ENCODE peak calls at places on chromosomes 11 and 22, in six cellular contexts. N, Y, E, T, S and C are unnamed samples.
A peak's percentile ranks its signal among the peaks of the same experiment; 100 is the strongest.

GRCh38 chr22:16783453-16783852 is 41.8 kb downstream of the XKR3 start:
- DNase-seq in N (no peak), Y (no peak), S (no peak), E (no peak), T (no peak), C (no peak)

GRCh38 chr22:21972293-21972779 is 10.3 kb downstream of the TOP3B start:
- DNase-seq in T (no peak), Y (no peak), N (peak; percentile 91), S (peak; percentile 22), E (no peak), C (peak; percentile 88)

GRCh38 chr22:42368379-42369249 is 63.6 kb downstream of the NFAM1 start:
- DNase-seq in T (no peak), E (no peak), S (no peak), N (peak; percentile 88), Y (peak; percentile 77), C (peak; percentile 36)

GRCh38 chr11:44607324-44607962 is 42.0 kb downstream of the CD82 start:
- DNase-seq in N (no peak), Y (no peak), S (no peak), T (no peak), E (no peak), C (no peak)

GRCh38 chr22:29154364-29155048 is 51.2 kb upstream of the EMID1 start:
- DNase-seq in E (no peak), S (peak; percentile 49), N (peak; percentile 95), Y (peak; percentile 85), T (peak; percentile 79), C (peak; percentile 85)

GRCh38 chr11:96278039-96278897 is 64.7 kb downstream of the MAML2 start:
- DNase-seq in E (no peak), S (no peak), N (no peak), T (no peak), Y (no peak), C (no peak)

GRCh38 chr11:66951927-66952337 is 6.3 kb downstream of the PC start:
- DNase-seq in T (peak; percentile 62), S (no peak), N (no peak), Y (no peak), E (no peak), C (no peak)

GRCh38 chr11:42802211-42802918 is 509.4 kb upstream of the API5 start:
- DNase-seq in S (no peak), E (no peak), N (no peak), T (no peak), Y (no peak), C (no peak)

GRCh38 chr11:46198873-46199250 is 77.6 kb upstream of the PHF21A start:
- DNase-seq in T (no peak), E (no peak), N (peak; percentile 36), S (no peak), Y (no peak), C (no peak)

GRCh38 chr11:113802621-113803020 is 23.0 kb downstream of the CLDN25 start:
- DNase-seq in S (no peak), N (no peak), Y (no peak), T (no peak), E (no peak), C (no peak)

GRCh38 chr11:113014731-113015455 is 53.7 kb downstream of the NCAM1 start:
- DNase-seq in Y (peak; percentile 89), S (no peak), T (peak; percentile 84), N (no peak), E (no peak), C (peak; percentile 22)

GRCh38 chr11:123487157-123487744 is 57.2 kb downstream of the GRAMD1B start:
- DNase-seq in E (no peak), T (no peak), S (no peak), N (no peak), Y (no peak), C (no peak)

GRCh38 chr11:37504066-37504611 is 906.1 kb upstream of the RAG2 start:
- DNase-seq in N (no peak), T (no peak), S (no peak), E (no peak), Y (no peak), C (no peak)

GRCh38 chr11:108718466-108718865 is 53.6 kb downstream of the DDX10 start:
- DNase-seq in N (no peak), T (no peak), S (no peak), Y (no peak), E (no peak), C (no peak)

GRCh38 chr11:130220311-130221030 is 60.9 kb downstream of the ST14 start:
- DNase-seq in N (peak; percentile 47), S (peak; percentile 61), T (no peak), Y (no peak), E (peak; percentile 89), C (no peak)

GRCh38 chr11:62005231-62005661 is 37.8 kb upstream of the FTH1 start:
- DNase-seq in N (no peak), Y (no peak), S (no peak), T (no peak), E (no peak), C (no peak)

GRCh38 chr22:30649430-30650007 is 13.9 kb downstream of the SLC35E4 start:
- DNase-seq in S (no peak), N (no peak), T (peak; percentile 78), Y (no peak), E (no peak), C (peak; percentile 57)

GRCh38 chr11:17865765-17866428 is 131.3 kb downstream of the KCNC1 start:
- DNase-seq in Y (no peak), N (no peak), T (no peak), S (no peak), E (no peak), C (no peak)

GRCh38 chr22:48824673-48825651 is 1002.7 kb downstream of the BRD1 start:
- DNase-seq in T (no peak), S (no peak), Y (no peak), N (no peak), E (no peak), C (no peak)

GRCh38 chr11:112051768-112052167 is 22.0 kb downstream of the PIH1D2 start:
- DNase-seq in S (no peak), T (no peak), E (no peak), N (no peak), Y (no peak), C (no peak)

GRCh38 chr11:35683728-35684339 is 21.3 kb downstream of the TRIM44 start:
- DNase-seq in E (no peak), Y (no peak), T (no peak), N (no peak), S (no peak), C (no peak)

GRCh38 chr11:58028687-58029411 is 1.9 kb upstream of the OR6Q1 start:
- DNase-seq in Y (no peak), E (no peak), T (no peak), S (no peak), N (no peak), C (no peak)
- TF ChIP-seq POLR2AphosphoS5 in Y (no peak), E (no peak), T (no peak), S (no peak), N (no peak), C (no peak)

DNA sequence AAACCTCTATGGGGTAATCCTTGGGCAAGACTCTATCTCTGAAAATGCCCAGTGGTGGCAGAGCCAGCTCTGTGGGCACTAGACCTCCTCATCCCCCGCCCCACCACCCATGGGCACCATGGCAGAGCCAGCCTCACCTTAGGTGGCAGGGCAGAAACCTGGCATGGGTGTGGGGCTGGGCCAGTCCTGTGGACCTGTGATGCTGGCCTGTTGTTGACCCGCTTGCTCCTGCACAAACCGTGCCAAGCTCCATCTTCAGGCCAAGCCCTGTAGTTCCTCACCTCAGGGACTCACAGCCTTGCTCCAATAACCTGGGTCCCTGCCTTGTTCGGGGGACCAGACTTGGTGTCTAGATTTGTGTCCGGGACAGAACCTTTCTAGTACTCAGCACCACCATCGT is 8.9 kb upstream of the SERPINH1 start:
- DNase-seq in N (no peak), Y (peak; percentile 68), T (no peak), S (no peak), E (no peak), C (no peak)
- H3K36me3 ChIP-seq in N (no peaks in the 10 kb centered on the region), Y (no peaks in the 10 kb centered on the region), T (no peaks in the 10 kb centered on the region), S (no peaks in the 10 kb centered on the region), E (no peaks in the 10 kb centered on the region), C (no peaks in the 10 kb centered on the region)

DNA sequence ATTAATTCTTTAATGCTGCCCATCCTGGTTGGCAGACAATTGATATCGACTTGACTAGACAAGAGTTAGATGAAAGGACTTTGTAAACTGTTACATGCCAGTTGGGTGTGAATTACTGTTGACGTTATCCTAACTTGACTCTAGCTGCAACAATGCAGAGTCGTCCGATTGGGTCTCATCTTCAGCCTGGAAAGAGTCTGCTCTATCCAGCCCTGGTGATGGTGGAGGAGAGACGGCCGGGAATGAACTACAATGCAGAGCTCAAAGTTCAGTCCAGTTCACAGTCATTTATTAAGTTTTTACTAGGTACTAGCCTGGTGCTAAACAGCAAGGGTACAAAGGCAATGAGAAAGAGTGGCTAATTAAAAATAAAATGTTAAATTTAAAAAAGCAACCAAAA is 4.9 kb upstream of the SMIM35 start:
- DNase-seq in E (no peak), N (no peak), Y (no peak), S (no peak), T (no peak), C (no peak)
- H3K27ac ChIP-seq in E (no peak overlapping the region), N (no peak overlapping the region), Y (no peak overlapping the region), S (no peak overlapping the region), T (no peak overlapping the region), C (no peak overlapping the region)

DNA sequence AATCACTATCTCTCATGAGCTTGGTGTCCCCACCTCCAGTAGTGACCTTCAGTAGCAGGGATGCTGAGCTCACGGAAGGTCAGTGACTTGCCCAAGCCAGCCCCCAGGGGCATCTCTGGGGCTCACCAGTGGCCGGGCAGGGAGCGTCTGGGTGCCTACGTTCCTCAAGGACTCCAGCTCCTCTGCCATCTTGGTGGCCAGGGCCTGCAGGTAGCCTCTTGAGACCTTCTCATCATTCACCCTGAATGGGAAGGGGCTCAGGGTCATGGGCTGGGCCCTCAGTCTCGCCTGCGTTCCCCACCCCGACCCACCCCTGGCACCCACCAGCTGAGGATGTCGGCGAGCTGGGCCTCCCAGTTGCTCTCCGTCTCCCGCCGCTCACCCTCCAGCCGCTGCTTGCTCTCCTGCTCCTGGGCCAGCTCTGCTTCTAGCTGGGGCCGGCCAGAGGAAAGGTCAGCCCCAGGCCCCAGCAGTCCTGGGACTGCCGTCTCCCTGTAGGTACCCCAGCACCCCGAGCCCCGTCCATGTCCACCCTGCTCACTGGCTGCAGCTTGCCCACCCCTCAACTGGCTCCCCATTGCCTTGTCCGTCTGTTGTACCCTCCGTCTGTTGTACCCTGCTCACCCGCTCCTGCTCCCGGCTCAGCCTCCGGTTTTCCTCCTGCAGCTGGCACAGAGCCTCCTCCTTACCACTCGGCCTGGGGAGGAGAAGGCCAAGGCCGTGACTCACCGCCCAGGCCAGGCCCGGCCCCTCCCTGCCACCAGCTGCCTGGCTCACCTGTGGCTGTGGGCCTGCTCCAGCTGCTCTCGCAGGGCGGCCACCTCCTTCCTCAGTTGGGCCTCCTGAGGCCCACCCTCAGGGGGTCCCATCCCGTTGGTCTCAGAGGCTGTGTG is 9.5 kb downstream of the CDC42BPG start:
- DNase-seq in E (no peak), N (no peak), T (peak; percentile 90), Y (no peak), S (no peak), C (peak; percentile 81)
- TF ChIP-seq POLR2AphosphoS5 in E (no peak), N (no peak), T (peak; percentile 62), Y (no peak), S (no peak), C (no peak)